ENCODE peak calls at places on chromosomes 3 and 15, in six cellular contexts. One of them, this sample, is unnamed.

GRCh38 chr3:146250449-146251382 is at the start of gene PLSCR4:
- DNase-seq in mesenchymal stem cell: peak
- DNase-seq in IMR-90: peak
- DNase-seq in neuronal stem cell: peak
- DNase-seq in H1: no peak
- DNase-seq in trophoblast cell: peak
- DNase-seq in this sample: peak

GRCh38 chr15:65576669-65577068 is 34.3 kb downstream of the INTS14 start:
- DNase-seq in mesenchymal stem cell: peak
- DNase-seq in IMR-90: peak
- DNase-seq in neuronal stem cell: no peak
- DNase-seq in H1: no peak
- DNase-seq in trophoblast cell: no peak
- DNase-seq in this sample: no peak

GRCh38 chr15:80825361-80826030 is 46.3 kb downstream of the CEMIP start:
- DNase-seq in mesenchymal stem cell: no peak
- DNase-seq in IMR-90: no peak
- DNase-seq in neuronal stem cell: no peak
- DNase-seq in H1: no peak
- DNase-seq in trophoblast cell: peak
- DNase-seq in this sample: no peak

GRCh38 chr3:106765342-106765741 is 611.9 kb upstream of the CCDC54 start:
- DNase-seq in mesenchymal stem cell: no peak
- DNase-seq in IMR-90: peak
- DNase-seq in neuronal stem cell: no peak
- DNase-seq in H1: no peak
- DNase-seq in trophoblast cell: peak
- DNase-seq in this sample: no peak

GRCh38 chr15:44535509-44536297 is 1.2 kb upstream of the EIF3J start:
- DNase-seq in mesenchymal stem cell: no peak
- DNase-seq in IMR-90: no peak
- DNase-seq in neuronal stem cell: no peak
- DNase-seq in H1: no peak
- DNase-seq in trophoblast cell: no peak
- DNase-seq in this sample: peak

GRCh38 chr3:24316887-24317383 is 177.7 kb downstream of the THRB start:
- DNase-seq in mesenchymal stem cell: peak
- DNase-seq in IMR-90: no peak
- DNase-seq in neuronal stem cell: no peak
- DNase-seq in H1: no peak
- DNase-seq in trophoblast cell: peak
- DNase-seq in this sample: no peak

GRCh38 chr15:51793521-51793920 is 35.9 kb upstream of the TMOD3 start:
- DNase-seq in mesenchymal stem cell: no peak
- DNase-seq in IMR-90: no peak
- DNase-seq in neuronal stem cell: no peak
- DNase-seq in H1: no peak
- DNase-seq in trophoblast cell: no peak
- DNase-seq in this sample: no peak

GRCh38 chr3:72998489-72998888 is 1.9 kb downstream of the PPP4R2 start:
- DNase-seq in mesenchymal stem cell: no peak
- DNase-seq in IMR-90: no peak
- DNase-seq in neuronal stem cell: no peak
- DNase-seq in H1: no peak
- DNase-seq in trophoblast cell: no peak
- DNase-seq in this sample: no peak

GRCh38 chr15:101207867-101208288 is 44.0 kb downstream of the CHSY1 start:
- DNase-seq in mesenchymal stem cell: peak
- DNase-seq in IMR-90: peak
- DNase-seq in neuronal stem cell: no peak
- DNase-seq in H1: no peak
- DNase-seq in trophoblast cell: peak
- DNase-seq in this sample: no peak

GRCh38 chr3:188353409-188353808 is 199.5 kb downstream of the LPP start:
- DNase-seq in mesenchymal stem cell: no peak
- DNase-seq in IMR-90: no peak
- DNase-seq in neuronal stem cell: no peak
- DNase-seq in H1: no peak
- DNase-seq in trophoblast cell: no peak
- DNase-seq in this sample: no peak

GRCh38 chr3:13507791-13508339 is 27.8 kb downstream of the HDAC11 start:
- DNase-seq in mesenchymal stem cell: peak
- DNase-seq in IMR-90: peak
- DNase-seq in neuronal stem cell: no peak
- DNase-seq in H1: no peak
- DNase-seq in trophoblast cell: peak
- DNase-seq in this sample: peak

GRCh38 chr3:51477360-51477711 is 22.5 kb downstream of the DCAF1 start:
- DNase-seq in mesenchymal stem cell: no peak
- DNase-seq in IMR-90: no peak
- DNase-seq in neuronal stem cell: no peak
- DNase-seq in H1: no peak
- DNase-seq in trophoblast cell: no peak
- DNase-seq in this sample: no peak

GRCh38 chr3:46748160-46748559 is 30.5 kb upstream of the PRSS50 start:
- DNase-seq in mesenchymal stem cell: no peak
- DNase-seq in IMR-90: no peak
- DNase-seq in neuronal stem cell: no peak
- DNase-seq in H1: no peak
- DNase-seq in trophoblast cell: no peak
- DNase-seq in this sample: no peak

GRCh38 chr3:46746711-46747110 is 29.0 kb upstream of the PRSS50 start:
- DNase-seq in mesenchymal stem cell: no peak
- DNase-seq in IMR-90: no peak
- DNase-seq in neuronal stem cell: no peak
- DNase-seq in H1: no peak
- DNase-seq in trophoblast cell: no peak
- DNase-seq in this sample: no peak

GRCh38 chr3:46755646-46756045 is 38.0 kb upstream of the PRSS50 start:
- DNase-seq in mesenchymal stem cell: no peak
- DNase-seq in IMR-90: no peak
- DNase-seq in neuronal stem cell: no peak
- DNase-seq in H1: no peak
- DNase-seq in trophoblast cell: no peak
- DNase-seq in this sample: no peak

GRCh38 chr3:46749129-46749528 is 31.5 kb upstream of the PRSS50 start:
- DNase-seq in mesenchymal stem cell: no peak
- DNase-seq in IMR-90: no peak
- DNase-seq in neuronal stem cell: no peak
- DNase-seq in H1: no peak
- DNase-seq in trophoblast cell: no peak
- DNase-seq in this sample: no peak

DNA sequence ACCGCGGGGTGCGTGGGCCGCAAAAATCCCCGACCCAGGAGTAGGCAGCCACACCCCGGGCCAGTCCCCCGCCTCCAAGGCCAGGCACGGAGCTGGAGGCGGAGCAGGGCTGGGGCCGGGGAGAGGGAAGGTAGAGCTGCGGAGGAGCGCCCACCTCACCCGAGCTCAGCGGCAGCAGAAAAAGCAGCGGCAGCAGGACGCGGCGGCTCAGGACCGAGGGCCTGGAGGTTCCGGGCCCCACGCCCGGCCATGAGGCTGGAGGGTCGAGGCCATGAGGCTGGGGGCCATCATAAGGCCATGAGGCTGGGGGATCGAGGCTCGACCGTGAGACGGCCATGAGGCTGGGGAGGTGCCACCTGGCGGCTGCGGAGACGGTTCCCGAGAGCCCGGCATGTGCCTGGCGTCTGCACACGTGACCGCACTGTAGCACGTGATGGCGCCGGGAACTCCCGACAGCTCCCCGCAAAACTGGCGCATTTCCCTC is 32.9 kb upstream of the PRSS50 start:
- DNase-seq in mesenchymal stem cell: no peak
- DNase-seq in IMR-90: no peak
- DNase-seq in neuronal stem cell: no peak
- DNase-seq in H1: no peak
- DNase-seq in trophoblast cell: no peak
- DNase-seq in this sample: no peak
- H2BK5ac ChIP-seq in mesenchymal stem cell: no peak
- H2BK5ac ChIP-seq in IMR-90: no peak
- H2BK5ac ChIP-seq in neuronal stem cell: no peak
- H2BK5ac ChIP-seq in H1: no peak
- H2BK5ac ChIP-seq in trophoblast cell: no peak
- H2BK5ac ChIP-seq in this sample: no peak

DNA sequence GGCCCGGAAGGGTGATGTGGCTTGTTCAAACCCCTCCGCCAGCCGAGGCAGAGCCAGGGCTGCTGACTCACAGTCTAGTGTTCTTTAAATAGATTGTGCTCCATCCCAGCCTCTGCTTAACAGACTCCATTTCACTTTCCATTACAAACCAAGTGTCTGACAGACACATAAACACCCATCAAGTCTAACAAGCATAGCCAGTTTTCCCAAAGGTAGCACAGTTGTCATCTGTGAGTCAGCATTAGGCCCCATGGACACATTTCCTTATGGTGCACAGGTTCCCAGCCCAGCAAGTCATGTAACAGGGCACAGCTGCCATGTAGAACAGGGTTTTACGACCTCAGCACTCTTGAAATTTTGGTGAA is 109.9 kb upstream of the RAP2B start:
- DNase-seq in mesenchymal stem cell: peak
- DNase-seq in IMR-90: peak
- DNase-seq in neuronal stem cell: no peak
- DNase-seq in H1: no peak
- DNase-seq in trophoblast cell: peak
- DNase-seq in this sample: no peak
- H3K4me3 ChIP-seq in mesenchymal stem cell: peak
- H3K4me3 ChIP-seq in IMR-90: no peak
- H3K4me3 ChIP-seq in neuronal stem cell: no peak
- H3K4me3 ChIP-seq in H1: no peak
- H3K4me3 ChIP-seq in trophoblast cell: no peak
- H3K4me3 ChIP-seq in this sample: no peak

GRCh38 chr15:92510163-92510882 is 116.6 kb downstream of the ST8SIA2 start:
- DNase-seq in mesenchymal stem cell: no peak
- DNase-seq in IMR-90: no peak
- DNase-seq in neuronal stem cell: peak
- DNase-seq in H1: peak
- DNase-seq in trophoblast cell: peak
- DNase-seq in this sample: peak
- H2BK5ac ChIP-seq in mesenchymal stem cell: no peak
- H2BK5ac ChIP-seq in IMR-90: no peak
- H2BK5ac ChIP-seq in neuronal stem cell: no peak
- H2BK5ac ChIP-seq in H1: peak
- H2BK5ac ChIP-seq in trophoblast cell: no peak
- H2BK5ac ChIP-seq in this sample: peak

GRCh38 chr15:66787472-66787871 is 85.4 kb downstream of the SMAD6 start:
- DNase-seq in mesenchymal stem cell: no peak
- DNase-seq in IMR-90: no peak
- DNase-seq in neuronal stem cell: no peak
- DNase-seq in H1: no peak
- DNase-seq in trophoblast cell: no peak
- DNase-seq in this sample: no peak

GRCh38 chr15:66788024-66788423 is 86.0 kb downstream of the SMAD6 start:
- DNase-seq in mesenchymal stem cell: no peak
- DNase-seq in IMR-90: no peak
- DNase-seq in neuronal stem cell: no peak
- DNase-seq in H1: no peak
- DNase-seq in trophoblast cell: no peak
- DNase-seq in this sample: no peak

GRCh38 chr15:66785637-66786036 is 83.6 kb downstream of the SMAD6 start:
- DNase-seq in mesenchymal stem cell: peak
- DNase-seq in IMR-90: peak
- DNase-seq in neuronal stem cell: no peak
- DNase-seq in H1: no peak
- DNase-seq in trophoblast cell: no peak
- DNase-seq in this sample: no peak

GRCh38 chr15:66786708-66787471 is 84.9 kb downstream of the SMAD6 start:
- DNase-seq in mesenchymal stem cell: no peak
- DNase-seq in IMR-90: peak
- DNase-seq in neuronal stem cell: no peak
- DNase-seq in H1: no peak
- DNase-seq in trophoblast cell: no peak
- DNase-seq in this sample: no peak

DNA sequence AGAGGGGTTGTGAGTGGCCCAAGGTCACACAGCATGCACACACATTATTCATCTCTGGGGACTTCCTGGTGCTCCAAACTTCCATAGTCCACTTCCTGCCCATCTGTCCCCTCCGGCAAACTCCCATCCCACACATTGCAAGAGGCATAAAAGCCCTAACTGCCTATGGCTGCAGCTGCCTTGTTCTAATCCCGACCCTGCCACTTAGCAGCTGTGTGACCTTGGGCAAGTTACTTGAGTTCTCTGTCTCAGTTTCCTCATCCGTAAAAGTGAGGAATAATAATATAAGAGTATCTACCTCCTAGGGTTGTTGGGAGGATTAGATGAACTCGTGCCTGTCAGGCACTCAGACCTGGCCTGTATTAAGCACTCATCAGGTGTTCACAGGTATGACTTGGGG is 84.2 kb downstream of the SMAD6 start:
- DNase-seq in mesenchymal stem cell: no peak
- DNase-seq in IMR-90: no peak
- DNase-seq in neuronal stem cell: no peak
- DNase-seq in H1: no peak
- DNase-seq in trophoblast cell: no peak
- DNase-seq in this sample: no peak
- H3K4me3 ChIP-seq in mesenchymal stem cell: no peak
- H3K4me3 ChIP-seq in IMR-90: no peak
- H3K4me3 ChIP-seq in neuronal stem cell: no peak
- H3K4me3 ChIP-seq in H1: no peak
- H3K4me3 ChIP-seq in trophoblast cell: no peak
- H3K4me3 ChIP-seq in this sample: no peak

GRCh38 chr3:134364061-134364935 is 9.9 kb downstream of the AMOTL2 start:
- DNase-seq in mesenchymal stem cell: peak
- DNase-seq in IMR-90: peak
- DNase-seq in neuronal stem cell: peak
- DNase-seq in H1: peak
- DNase-seq in trophoblast cell: peak
- DNase-seq in this sample: peak
- H2BK5ac ChIP-seq in mesenchymal stem cell: peak
- H2BK5ac ChIP-seq in IMR-90: peak
- H2BK5ac ChIP-seq in neuronal stem cell: peak
- H2BK5ac ChIP-seq in H1: peak
- H2BK5ac ChIP-seq in trophoblast cell: peak
- H2BK5ac ChIP-seq in this sample: peak